ENCODE peak calls at places on chromosomes 11 and 22, in five cellular contexts. P is RWPE1, N is T-helper 2 cell, M is H1, W is EH. S is an unnamed sample.
A peak's percentile ranks its signal among the peaks of the same experiment; 100 is the strongest.

GRCh38 chr11:65182258-65183170 is 786 bp downstream of the CAPN1 start:
- DNase-seq in M (no peak), N (no peak), P (peak; percentile 48), W (peak; percentile 37), S (no peak)

GRCh38 chr22:26066534-26066933 is 102.7 kb upstream of the SEZ6L start:
- DNase-seq in N (no peak), P (no peak), M (peak; percentile 7), W (no peak), S (no peak)

GRCh38 chr22:36220457-36220921 is 18.8 kb downstream of the APOL2 start:
- DNase-seq in W (peak; percentile 49), M (no peak), P (no peak), N (no peak), S (peak; percentile 62)

GRCh38 chr11:114080219-114080618 is 20.7 kb downstream of the ZBTB16 start:
- DNase-seq in M (no peak), P (peak; percentile 27), N (peak; percentile 64), W (no peak), S (peak; percentile 60)

GRCh38 chr11:60991457-60991856 is 20.0 kb downstream of the CD6 start:
- DNase-seq in M (no peak), W (no peak), N (no peak), P (no peak), S (no peak)

GRCh38 chr11:12743834-12744449 is 69.7 kb downstream of the TEAD1 start:
- DNase-seq in W (no peak), M (no peak), P (no peak), N (no peak), S (no peak)

GRCh38 chr11:96228472-96228871 is 114.5 kb downstream of the MAML2 start:
- DNase-seq in N (no peak), W (peak; percentile 96), M (no peak), P (peak; percentile 77), S (peak; percentile 94)

GRCh38 chr11:1338201-1339065 is 29.0 kb upstream of the TOLLIP start:
- DNase-seq in N (peak; percentile 15), P (no peak), M (no peak), W (no peak), S (no peak)

GRCh38 chr22:27192135-27192900 is 534.9 kb downstream of the MIAT start:
- DNase-seq in N (no peak), P (no peak), M (no peak), W (no peak), S (no peak)

GRCh38 chr11:4026389-4026788 is 68.2 kb upstream of the RRM1 start:
- DNase-seq in N (no peak), P (no peak), W (no peak), M (no peak), S (no peak)

GRCh38 chr11:132032555-132032954 is 662.1 kb downstream of the NTM start:
- DNase-seq in M (no peak), W (peak; percentile 87), N (no peak), P (no peak), S (peak; percentile 51)

GRCh38 chr11:22828373-22828772 is 1.2 kb downstream of the SVIP start:
- DNase-seq in P (no peak), W (no peak), M (no peak), N (no peak), S (no peak)

GRCh38 chr22:47474895-47475294 is 712.4 kb downstream of the TBC1D22A start:
- DNase-seq in M (no peak), W (no peak), P (no peak), N (no peak), S (peak; percentile 96)

GRCh38 chr11:64850979-64851567 is 6.6 kb upstream of the CDC42BPG start:
- DNase-seq in M (no peak), P (no peak), N (peak; percentile 72), W (peak; percentile 55), S (no peak)

GRCh38 chr11:15991174-15991655 is 365.1 kb downstream of the SOX6 start:
- DNase-seq in N (no peak), P (no peak), M (no peak), W (no peak), S (no peak)

GRCh38 chr11:75246006-75246672 is 5.6 kb downstream of the TPBGL start:
- DNase-seq in P (no peak), M (no peak), N (no peak), W (no peak), S (no peak)